ENCODE peak calls at places on chromosomes 12 and 14, in five cellular contexts. Z is K562, O is SK-N-SH, I is HepG2, M is GM12878. D is an unnamed sample.

GRCh38 chr12:115755061-115755751 is 522.3 kb downstream of the MED13L start:
- DNase-seq in Z (no peak), O (no peak), I (no peak), M (no peak), D (no peak)

GRCh38 chr12:68612245-68612644 is 1.5 kb downstream of the RAP1B start:
- DNase-seq in Z (peak; percentile 59), O (no peak), I (no peak), M (no peak), D (no peak)

GRCh38 chr12:27615331-27615891 is 80.8 kb upstream of the REP15 start:
- DNase-seq in Z (no peak), O (no peak), I (no peak), M (no peak), D (peak; percentile 71)

GRCh38 chr12:8827551-8828347 is 5.3 kb downstream of the A2ML1 start:
- DNase-seq in Z (no peak), O (no peak), I (no peak), M (no peak), D (no peak)

GRCh38 chr14:34676516-34677211 is 37.7 kb downstream of the CFL2 start:
- DNase-seq in Z (no peak), O (no peak), I (no peak), M (no peak), D (no peak)

GRCh38 chr12:96416033-96416790 is 16.0 kb upstream of the CDK17 start:
- DNase-seq in Z (no peak), O (no peak), I (peak; percentile 21), M (no peak), D (no peak)

GRCh38 chr12:101823039-101823438 is 7.7 kb downstream of the GNPTAB start:
- DNase-seq in Z (no peak), O (no peak), I (no peak), M (no peak), D (no peak)

GRCh38 chr12:67433393-67434175 is 164.4 kb downstream of the CAND1 start:
- DNase-seq in Z (peak; percentile 28), O (no peak), I (no peak), M (no peak), D (no peak)

GRCh38 chr12:14993537-14994266 is 20.9 kb downstream of the PDE6H start:
- DNase-seq in Z (no peak), O (no peak), I (no peak), M (no peak), D (no peak)

GRCh38 chr14:43005807-43006206 is 1399.1 kb downstream of the LRFN5 start:
- DNase-seq in Z (no peak), O (no peak), I (no peak), M (no peak), D (no peak)

GRCh38 chr14:70789361-70789760 is 20.0 kb downstream of the MAP3K9 start:
- DNase-seq in Z (no peak), O (no peak), I (no peak), M (no peak), D (no peak)

GRCh38 chr12:43957732-43958131 is 121.9 kb downstream of the TMEM117 start:
- DNase-seq in Z (peak; percentile 44), O (peak; percentile 52), I (peak; percentile 49), M (peak; percentile 28), D (peak; percentile 37)

GRCh38 chr12:108234155-108234554 is 105.0 kb downstream of the CMKLR1 start:
- DNase-seq in Z (peak; percentile 11), O (peak; percentile 58), I (no peak), M (no peak), D (no peak)

GRCh38 chr14:104820669-104821228 is 19.8 kb downstream of the ZBTB42 start:
- DNase-seq in Z (peak; percentile 18), O (peak; percentile 92), I (peak; percentile 81), M (no peak), D (no peak)

GRCh38 chr12:93016752-93017350 is 87.8 kb upstream of the EEA1 start:
- DNase-seq in Z (no peak), O (no peak), I (peak; percentile 88), M (no peak), D (no peak)

GRCh38 chr14:87896393-87897380 is 96.3 kb downstream of the GALC start:
- DNase-seq in Z (peak; percentile 44), O (peak; percentile 35), I (peak; percentile 41), M (no peak), D (peak; percentile 24)

DNA sequence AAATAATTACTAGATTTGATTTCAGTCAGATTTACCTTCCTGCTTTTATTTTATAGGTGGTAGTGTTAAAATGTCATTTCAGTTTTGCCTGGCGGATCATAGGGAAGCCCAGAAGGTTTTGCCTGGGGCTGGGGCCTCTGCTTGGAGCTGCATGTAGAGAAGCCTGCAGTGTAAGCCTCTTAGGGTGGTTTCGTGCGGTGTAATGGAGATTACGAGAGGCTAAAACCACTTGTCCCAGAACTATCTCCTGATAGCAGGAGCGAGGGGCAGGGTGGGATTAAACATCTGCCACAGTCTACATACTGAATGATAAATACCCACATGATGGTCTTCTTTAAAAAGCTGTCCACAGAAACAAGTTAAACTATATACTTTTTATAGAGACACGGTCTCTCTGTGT is 35.0 kb upstream of the DICER1 start:
- DNase-seq in Z (no peak), O (no peak), I (no peak), M (no peak), D (no peak)
- TF ChIP-seq ZBTB33 in Z (no peak), O (no peak), I (no peak), M (no peak), D (no peak)

GRCh38 chr12:4285070-4285469 is 11.5 kb downstream of the CCND2 start:
- DNase-seq in Z (no peak), O (no peak), I (no peak), M (no peak), D (no peak)
- TF ChIP-seq ZBTB33 in Z (no peak), O (no peak), I (no peak), M (no peak), D (no peak)

GRCh38 chr14:93977790-93978581 is 1.6 kb upstream of the ASB2 start:
- DNase-seq in Z (no peak), O (no peak), I (no peak), M (peak; percentile 74), D (no peak)
- TF ChIP-seq ZBTB33 in Z (no peak), O (no peak), I (no peak), M (no peak), D (no peak)

DNA sequence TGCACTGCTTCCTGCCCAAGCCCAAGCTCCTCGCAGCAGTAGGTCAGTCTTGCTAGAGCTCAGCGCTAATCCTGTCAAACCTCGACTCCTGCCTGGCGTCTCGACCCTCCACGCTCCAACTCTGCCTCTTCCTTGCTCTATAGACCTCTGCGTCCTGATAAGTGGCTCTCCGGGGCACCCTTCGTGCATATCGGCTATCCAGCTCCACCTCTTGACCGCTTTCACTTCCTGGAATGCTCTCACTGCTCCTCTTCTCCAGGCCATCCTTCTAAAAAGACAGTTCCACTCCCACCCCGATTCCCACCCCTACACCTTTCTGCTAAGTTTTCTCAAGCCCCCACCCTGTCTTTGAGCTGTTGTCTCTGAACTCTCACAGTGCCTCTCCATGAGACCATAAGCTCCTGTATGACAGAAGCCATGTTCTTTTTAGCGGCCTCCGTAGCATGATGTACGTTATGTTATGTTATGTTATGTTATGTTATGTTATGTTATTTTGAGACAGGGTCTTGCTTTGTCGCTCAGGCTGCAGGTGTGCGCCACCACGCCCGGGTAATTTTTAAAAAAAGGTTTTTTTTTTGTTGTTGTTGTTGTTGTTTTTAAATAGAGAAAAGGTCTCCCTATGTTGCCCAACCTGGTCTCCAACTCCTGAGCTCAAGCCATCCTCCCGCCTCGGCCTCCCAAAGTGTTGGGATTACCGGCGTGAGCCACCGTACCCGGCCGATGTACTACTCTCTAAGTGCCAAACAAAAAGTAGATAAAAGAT is 601 bp downstream of the COX14 start:
- DNase-seq in Z (peak; percentile 79), O (peak; percentile 49), I (peak; percentile 49), M (no peak), D (no peak)
- TF ChIP-seq ZBTB33 in Z (no peak), O (no peak), I (no peak), M (no peak), D (no peak)